ENCODE peak calls at places on chromosomes 4 and X, in ten cellular contexts. One of them, this sample, is unnamed. For H3K4me1, the result is how much of the 10 kb centered on the place peaks cover.

GRCh38 chrX:27987862-27988646 is 6.8 kb upstream of the DCAF8L1 start:
- DNase-seq in breast epithelium: no peak
- DNase-seq in astrocyte: no peak
- DNase-seq in IMR-90: no peak
- DNase-seq in mammary epithelial cell: no peak
- DNase-seq in uterus: no peak
- DNase-seq in esophagus squamous epithelium: no peak
- DNase-seq in lower lobe of right lung: no peak
- DNase-seq in stomach: no peak
- DNase-seq in psoas muscle: no peak
- DNase-seq in this sample: no peak

GRCh38 chrX:13389501-13389900 is 69.6 kb upstream of the ATXN3L start:
- DNase-seq in breast epithelium: no peak
- DNase-seq in astrocyte: no peak
- DNase-seq in IMR-90: no peak
- DNase-seq in mammary epithelial cell: no peak
- DNase-seq in uterus: no peak
- DNase-seq in esophagus squamous epithelium: no peak
- DNase-seq in lower lobe of right lung: no peak
- DNase-seq in stomach: no peak
- DNase-seq in psoas muscle: no peak
- DNase-seq in this sample: no peak

GRCh38 chr4:154741131-154741530 is 2.7 kb upstream of the LRAT start:
- DNase-seq in breast epithelium: no peak
- DNase-seq in astrocyte: no peak
- DNase-seq in IMR-90: no peak
- DNase-seq in mammary epithelial cell: no peak
- DNase-seq in uterus: no peak
- DNase-seq in esophagus squamous epithelium: no peak
- DNase-seq in lower lobe of right lung: no peak
- DNase-seq in stomach: no peak
- DNase-seq in psoas muscle: no peak
- DNase-seq in this sample: no peak

GRCh38 chrX:40423299-40423698 is 157.5 kb upstream of the ATP6AP2 start:
- DNase-seq in breast epithelium: peak
- DNase-seq in astrocyte: peak
- DNase-seq in IMR-90: no peak
- DNase-seq in mammary epithelial cell: peak
- DNase-seq in uterus: no peak
- DNase-seq in esophagus squamous epithelium: no peak
- DNase-seq in lower lobe of right lung: no peak
- DNase-seq in stomach: peak
- DNase-seq in psoas muscle: no peak
- DNase-seq in this sample: no peak

GRCh38 chrX:15512401-15512965 is 11.9 kb downstream of the BMX start:
- DNase-seq in breast epithelium: no peak
- DNase-seq in astrocyte: no peak
- DNase-seq in IMR-90: peak
- DNase-seq in mammary epithelial cell: peak
- DNase-seq in uterus: no peak
- DNase-seq in esophagus squamous epithelium: no peak
- DNase-seq in lower lobe of right lung: no peak
- DNase-seq in stomach: no peak
- DNase-seq in psoas muscle: no peak
- DNase-seq in this sample: no peak

GRCh38 chr4:140185725-140186124 is 31.7 kb upstream of the MAML3 start:
- DNase-seq in breast epithelium: no peak
- DNase-seq in astrocyte: no peak
- DNase-seq in IMR-90: no peak
- DNase-seq in mammary epithelial cell: no peak
- DNase-seq in uterus: no peak
- DNase-seq in esophagus squamous epithelium: no peak
- DNase-seq in lower lobe of right lung: no peak
- DNase-seq in stomach: no peak
- DNase-seq in psoas muscle: no peak
- DNase-seq in this sample: no peak

GRCh38 chrX:790780-791360 is 160.3 kb downstream of the SHOX start:
- DNase-seq in breast epithelium: no peak
- DNase-seq in astrocyte: no peak
- DNase-seq in IMR-90: no peak
- DNase-seq in mammary epithelial cell: no peak
- DNase-seq in uterus: no peak
- DNase-seq in esophagus squamous epithelium: no peak
- DNase-seq in lower lobe of right lung: no peak
- DNase-seq in stomach: no peak
- DNase-seq in psoas muscle: no peak
- DNase-seq in this sample: no peak

GRCh38 chr4:87896020-87896621 is 63.4 kb downstream of the MEPE start:
- DNase-seq in breast epithelium: no peak
- DNase-seq in astrocyte: peak
- DNase-seq in IMR-90: peak
- DNase-seq in mammary epithelial cell: peak
- DNase-seq in uterus: no peak
- DNase-seq in esophagus squamous epithelium: no peak
- DNase-seq in lower lobe of right lung: peak
- DNase-seq in stomach: no peak
- DNase-seq in psoas muscle: no peak
- DNase-seq in this sample: peak

GRCh38 chr4:185716008-185716976 is 95.7 kb downstream of the SORBS2 start:
- DNase-seq in breast epithelium: no peak
- DNase-seq in astrocyte: no peak
- DNase-seq in IMR-90: no peak
- DNase-seq in mammary epithelial cell: no peak
- DNase-seq in uterus: no peak
- DNase-seq in esophagus squamous epithelium: no peak
- DNase-seq in lower lobe of right lung: peak
- DNase-seq in stomach: no peak
- DNase-seq in psoas muscle: no peak
- DNase-seq in this sample: no peak

GRCh38 chr4:6341696-6342095 is 72.0 kb downstream of the WFS1 start:
- DNase-seq in breast epithelium: no peak
- DNase-seq in astrocyte: no peak
- DNase-seq in IMR-90: no peak
- DNase-seq in mammary epithelial cell: no peak
- DNase-seq in uterus: no peak
- DNase-seq in esophagus squamous epithelium: no peak
- DNase-seq in lower lobe of right lung: peak
- DNase-seq in stomach: no peak
- DNase-seq in psoas muscle: no peak
- DNase-seq in this sample: no peak

GRCh38 chr4:173301518-173302201 is 32.5 kb downstream of the HMGB2 start:
- DNase-seq in breast epithelium: no peak
- DNase-seq in astrocyte: peak
- DNase-seq in IMR-90: peak
- DNase-seq in mammary epithelial cell: no peak
- DNase-seq in uterus: no peak
- DNase-seq in esophagus squamous epithelium: no peak
- DNase-seq in lower lobe of right lung: no peak
- DNase-seq in stomach: no peak
- DNase-seq in psoas muscle: no peak
- DNase-seq in this sample: no peak
- H3K27ac ChIP-seq in breast epithelium: no peak
- H3K27ac ChIP-seq in astrocyte: no peak
- H3K27ac ChIP-seq in IMR-90: no peak
- H3K27ac ChIP-seq in mammary epithelial cell: no peak
- H3K27ac ChIP-seq in uterus: no peak
- H3K27ac ChIP-seq in esophagus squamous epithelium: no peak
- H3K27ac ChIP-seq in lower lobe of right lung: no peak
- H3K27ac ChIP-seq in stomach: no peak
- H3K27ac ChIP-seq in psoas muscle: no peak
- H3K27ac ChIP-seq in this sample: no peak

DNA sequence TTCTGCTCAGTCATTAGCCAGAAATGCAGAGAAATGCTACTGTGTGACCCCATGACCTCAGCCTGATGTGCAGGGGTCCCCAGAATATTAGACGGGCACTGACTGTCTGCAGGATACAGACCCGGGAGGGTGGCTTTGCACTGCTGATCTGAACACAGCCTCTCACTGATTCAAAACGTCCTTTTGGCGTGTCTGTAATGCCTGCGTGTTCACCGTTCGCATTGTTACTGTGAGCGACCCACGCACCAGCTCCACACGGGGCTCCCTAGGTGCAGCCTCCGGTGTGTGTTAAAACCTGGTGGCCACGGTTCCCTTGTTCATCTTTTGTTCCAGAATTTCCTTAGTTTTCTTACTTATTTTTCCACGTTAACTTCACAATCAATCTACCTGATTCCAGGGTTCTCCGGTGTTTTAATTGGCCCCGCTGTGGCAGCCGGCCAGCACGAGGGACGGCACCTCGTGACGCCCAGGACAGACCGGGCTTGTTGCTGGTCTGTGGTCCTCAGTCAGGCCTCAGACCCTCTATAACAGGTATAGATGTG is 32.0 kb upstream of the SPON2 start:
- DNase-seq in breast epithelium: peak
- DNase-seq in astrocyte: no peak
- DNase-seq in IMR-90: no peak
- DNase-seq in mammary epithelial cell: no peak
- DNase-seq in uterus: peak
- DNase-seq in esophagus squamous epithelium: no peak
- DNase-seq in lower lobe of right lung: peak
- DNase-seq in stomach: peak
- DNase-seq in psoas muscle: peak
- DNase-seq in this sample: peak
- H3K4me1 ChIP-seq in breast epithelium: under half
- H3K4me1 ChIP-seq in astrocyte: under half
- H3K4me1 ChIP-seq in IMR-90: half or more
- H3K4me1 ChIP-seq in mammary epithelial cell: under half
- H3K4me1 ChIP-seq in uterus: under half
- H3K4me1 ChIP-seq in esophagus squamous epithelium: half or more
- H3K4me1 ChIP-seq in lower lobe of right lung: half or more
- H3K4me1 ChIP-seq in stomach: half or more
- H3K4me1 ChIP-seq in psoas muscle: under half
- H3K4me1 ChIP-seq in this sample: under half

GRCh38 chr4:168863719-168864632 is 146.1 kb downstream of the CBR4 start:
- DNase-seq in breast epithelium: no peak
- DNase-seq in astrocyte: no peak
- DNase-seq in IMR-90: no peak
- DNase-seq in mammary epithelial cell: no peak
- DNase-seq in uterus: no peak
- DNase-seq in esophagus squamous epithelium: no peak
- DNase-seq in lower lobe of right lung: no peak
- DNase-seq in stomach: no peak
- DNase-seq in psoas muscle: no peak
- DNase-seq in this sample: no peak

GRCh38 chr4:168866635-168867034 is 143.4 kb downstream of the CBR4 start:
- DNase-seq in breast epithelium: no peak
- DNase-seq in astrocyte: no peak
- DNase-seq in IMR-90: no peak
- DNase-seq in mammary epithelial cell: no peak
- DNase-seq in uterus: no peak
- DNase-seq in esophagus squamous epithelium: no peak
- DNase-seq in lower lobe of right lung: no peak
- DNase-seq in stomach: no peak
- DNase-seq in psoas muscle: no peak
- DNase-seq in this sample: no peak

GRCh38 chr4:168865854-168866253 is 144.2 kb downstream of the CBR4 start:
- DNase-seq in breast epithelium: no peak
- DNase-seq in astrocyte: no peak
- DNase-seq in IMR-90: no peak
- DNase-seq in mammary epithelial cell: no peak
- DNase-seq in uterus: no peak
- DNase-seq in esophagus squamous epithelium: no peak
- DNase-seq in lower lobe of right lung: no peak
- DNase-seq in stomach: no peak
- DNase-seq in psoas muscle: no peak
- DNase-seq in this sample: no peak

GRCh38 chr4:168867128-168867527 is 142.9 kb downstream of the CBR4 start:
- DNase-seq in breast epithelium: no peak
- DNase-seq in astrocyte: no peak
- DNase-seq in IMR-90: no peak
- DNase-seq in mammary epithelial cell: no peak
- DNase-seq in uterus: no peak
- DNase-seq in esophagus squamous epithelium: no peak
- DNase-seq in lower lobe of right lung: no peak
- DNase-seq in stomach: no peak
- DNase-seq in psoas muscle: no peak
- DNase-seq in this sample: no peak

DNA sequence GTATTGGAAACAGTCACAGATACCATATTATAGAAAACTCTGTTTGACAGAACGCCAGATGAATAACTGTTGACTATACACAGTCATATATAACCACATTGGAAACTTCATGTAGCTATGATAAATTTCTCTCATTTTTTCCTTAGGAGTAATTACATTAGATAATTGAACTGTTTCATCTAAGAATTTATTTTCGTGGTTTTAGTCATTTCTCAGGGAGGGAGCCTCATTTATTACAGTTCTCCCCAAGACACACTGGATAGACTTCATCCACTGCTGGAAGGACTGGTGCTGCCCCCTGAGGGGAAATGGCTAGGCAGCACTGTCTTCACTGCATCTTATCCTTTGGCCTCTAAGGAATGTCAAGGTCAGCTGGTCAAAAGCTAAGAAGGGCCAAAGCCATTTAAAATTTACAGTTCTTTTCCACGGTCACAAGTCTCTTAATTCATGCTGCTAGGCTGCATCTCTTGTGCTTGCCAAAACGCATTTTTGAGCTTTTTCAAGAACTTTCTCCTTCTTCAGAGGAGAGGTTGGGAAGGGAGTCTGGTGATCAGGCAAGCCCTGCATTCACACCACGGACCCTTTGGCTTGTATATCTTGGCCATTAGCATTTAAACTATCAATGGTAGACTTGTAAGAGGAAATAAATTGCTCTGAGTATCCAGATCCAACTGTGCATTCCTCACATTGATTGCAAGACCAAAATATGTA is 145.1 kb downstream of the CBR4 start:
- DNase-seq in breast epithelium: no peak
- DNase-seq in astrocyte: peak
- DNase-seq in IMR-90: peak
- DNase-seq in mammary epithelial cell: peak
- DNase-seq in uterus: no peak
- DNase-seq in esophagus squamous epithelium: no peak
- DNase-seq in lower lobe of right lung: no peak
- DNase-seq in stomach: no peak
- DNase-seq in psoas muscle: no peak
- DNase-seq in this sample: no peak
- TF ChIP-seq CTCF in breast epithelium: no peak
- TF ChIP-seq CTCF in astrocyte: peak
- TF ChIP-seq CTCF in IMR-90: peak
- TF ChIP-seq CTCF in mammary epithelial cell: peak
- TF ChIP-seq CTCF in uterus: peak
- TF ChIP-seq CTCF in esophagus squamous epithelium: no peak
- TF ChIP-seq CTCF in lower lobe of right lung: peak
- TF ChIP-seq CTCF in stomach: no peak
- TF ChIP-seq CTCF in psoas muscle: peak
- TF ChIP-seq CTCF in this sample: no peak

DNA sequence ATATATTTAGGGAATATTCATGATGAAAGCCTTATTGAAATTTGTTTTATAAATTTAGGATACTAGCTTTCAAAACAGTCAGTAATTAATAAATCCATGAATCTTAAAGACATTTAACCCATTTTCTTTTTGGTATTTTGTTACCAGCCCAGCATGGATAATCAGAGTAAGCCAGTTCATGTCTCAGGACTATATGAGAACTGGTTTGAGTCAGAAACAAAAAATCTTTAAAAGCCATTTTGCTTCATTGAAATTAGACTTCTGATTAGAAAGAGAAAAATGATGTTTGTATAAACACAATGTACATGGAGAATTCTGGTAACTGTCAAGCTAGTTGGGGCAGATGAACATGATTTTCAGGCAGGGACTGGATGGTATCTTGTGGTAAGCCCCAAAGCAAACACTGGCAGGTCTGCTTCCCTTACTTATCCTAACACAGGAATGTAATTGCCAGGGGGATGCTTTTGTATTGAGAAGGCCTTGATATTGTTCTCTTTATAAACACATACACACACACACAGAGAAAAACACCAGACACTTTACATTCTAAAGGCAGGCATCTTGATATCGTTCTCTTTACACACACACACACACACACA is 9.4 kb downstream of the ARHGAP10 start:
- DNase-seq in breast epithelium: no peak
- DNase-seq in astrocyte: peak
- DNase-seq in IMR-90: peak
- DNase-seq in mammary epithelial cell: peak
- DNase-seq in uterus: no peak
- DNase-seq in esophagus squamous epithelium: no peak
- DNase-seq in lower lobe of right lung: no peak
- DNase-seq in stomach: no peak
- DNase-seq in psoas muscle: no peak
- DNase-seq in this sample: no peak
- H3K27ac ChIP-seq in breast epithelium: no peak
- H3K27ac ChIP-seq in astrocyte: peak
- H3K27ac ChIP-seq in IMR-90: peak
- H3K27ac ChIP-seq in mammary epithelial cell: no peak
- H3K27ac ChIP-seq in uterus: no peak
- H3K27ac ChIP-seq in esophagus squamous epithelium: no peak
- H3K27ac ChIP-seq in lower lobe of right lung: no peak
- H3K27ac ChIP-seq in stomach: no peak
- H3K27ac ChIP-seq in psoas muscle: no peak
- H3K27ac ChIP-seq in this sample: no peak